ENCODE peak calls at places on chromosomes 6 and 20, in six cellular contexts. P is IMR-90, L is Peyer's patch, T is breast epithelium, W is stomach, K is heart left ventricle. R is an unnamed sample.
A peak's percentile ranks its signal among the peaks of the same experiment; 100 is the strongest.

GRCh38 chr20:39775110-39775509 is 813.0 kb downstream of the DHX35 start:
- DNase-seq in P (no peak), L (no peak), T (peak; percentile 57), W (no peak), K (peak; percentile 57), R (peak; percentile 4)

GRCh38 chr6:140567469-140567868 is 1193.0 kb upstream of the CITED2 start:
- DNase-seq in P (peak; percentile 16), L (no peak), T (no peak), W (no peak), K (no peak), R (no peak)

GRCh38 chr6:163342571-163343539 is 71.7 kb upstream of the QKI start:
- DNase-seq in P (no peak), L (no peak), T (no peak), W (no peak), K (no peak), R (no peak)

GRCh38 chr6:161273356-161273751 is 507 bp downstream of the AGPAT4 start:
- DNase-seq in P (peak; percentile 48), L (no peak), T (no peak), W (no peak), K (no peak), R (no peak)

GRCh38 chr6:49556429-49556837 is 6.0 kb downstream of the C6orf141 start:
- DNase-seq in P (peak; percentile 9), L (no peak), T (no peak), W (no peak), K (no peak), R (no peak)

GRCh38 chr6:55040102-55040848 is 134.0 kb upstream of the HCRTR2 start:
- DNase-seq in P (peak; percentile 96), L (no peak), T (no peak), W (no peak), K (no peak), R (no peak)

GRCh38 chr20:45044084-45044573 is 56.8 kb downstream of the KCNS1 start:
- DNase-seq in P (peak; percentile 86), L (no peak), T (no peak), W (no peak), K (peak; percentile 19), R (no peak)

GRCh38 chr20:2403291-2404052 is 22.8 kb downstream of the TGM6 start:
- DNase-seq in P (no peak), L (no peak), T (no peak), W (no peak), K (no peak), R (no peak)

GRCh38 chr6:2839982-2840793 is 1.5 kb downstream of the SERPINB1 start:
- DNase-seq in P (no peak), L (peak; percentile 52), T (no peak), W (no peak), K (no peak), R (no peak)

GRCh38 chr6:167734662-167735497 is 91.8 kb upstream of the AFDN start:
- DNase-seq in P (no peak), L (no peak), T (no peak), W (peak; percentile 21), K (no peak), R (no peak)

GRCh38 chr6:89311853-89312531 is 3.1 kb downstream of the GABRR2 start:
- DNase-seq in P (peak; percentile 54), L (no peak), T (peak; percentile 43), W (peak; percentile 75), K (peak; percentile 62), R (no peak)

GRCh38 chr6:165585060-165585459 is 78.0 kb downstream of the PDE10A start:
- DNase-seq in P (peak; percentile 81), L (no peak), T (no peak), W (no peak), K (no peak), R (no peak)

GRCh38 chr6:16712931-16713484 is 48.3 kb downstream of the ATXN1 start:
- DNase-seq in P (peak; percentile 95), L (no peak), T (no peak), W (no peak), K (peak; percentile 34), R (no peak)

GRCh38 chr20:10558635-10559187 is 115.1 kb downstream of the JAG1 start:
- DNase-seq in P (peak; percentile 99), L (no peak), T (no peak), W (no peak), K (no peak), R (no peak)

GRCh38 chr20:24742436-24742835 is 206.6 kb upstream of the CST7 start:
- DNase-seq in P (no peak), L (no peak), T (no peak), W (no peak), K (no peak), R (no peak)

GRCh38 chr6:54002118-54002517 is 109.1 kb upstream of the MLIP start:
- DNase-seq in P (peak; percentile 13), L (no peak), T (no peak), W (no peak), K (no peak), R (no peak)

GRCh38 chr20:44526129-44526528 is 4.3 kb upstream of the SERINC3 start:
- DNase-seq in P (peak; percentile 52), L (no peak), T (no peak), W (no peak), K (no peak), R (no peak)

GRCh38 chr6:10564975-10565374 is 43.8 kb downstream of the GCNT2 start:
- DNase-seq in P (no peak), L (no peak), T (no peak), W (no peak), K (no peak), R (no peak)

GRCh38 chr6:25301358-25301757 is 22.2 kb downstream of the CARMIL1 start:
- DNase-seq in P (no peak), L (no peak), T (no peak), W (no peak), K (no peak), R (no peak)

GRCh38 chr20:25461281-25461650 is 53.8 kb downstream of the GINS1 start:
- DNase-seq in P (no peak), L (no peak), T (no peak), W (no peak), K (no peak), R (no peak)

GRCh38 chr20:61253640-61254511 is 1.8 kb downstream of the CDH4 start:
- DNase-seq in P (peak; percentile 27), L (peak; percentile 42), T (no peak), W (no peak), K (no peak), R (no peak)

GRCh38 chr20:61253264-61253639 is 1.2 kb downstream of the CDH4 start:
- DNase-seq in P (peak; percentile 45), L (no peak), T (no peak), W (no peak), K (no peak), R (no peak)

GRCh38 chr20:61254881-61255589 is 3.0 kb downstream of the CDH4 start:
- DNase-seq in P (peak; percentile 57), L (peak; percentile 2), T (no peak), W (no peak), K (no peak), R (no peak)

GRCh38 chr20:61251529-61252393 is at the start of gene CDH4:
- DNase-seq in P (no peak), L (peak; percentile 33), T (no peak), W (no peak), K (no peak), R (no peak)

GRCh38 chr20:61252601-61253263 is 671 bp downstream of the CDH4 start:
- DNase-seq in P (peak; percentile 9), L (peak; percentile 39), T (no peak), W (no peak), K (no peak), R (no peak)
- TF ChIP-seq POLR2A in P (no peak), L (no peak), T (no peak), W (no peak), K (no peak), R (no peak)

GRCh38 chr20:57445774-57446173 is 54.6 kb downstream of the RBM38 start:
- DNase-seq in P (no peak), L (no peak), T (no peak), W (no peak), K (no peak), R (no peak)
- H3K27ac ChIP-seq in P (no peak overlapping the region), L (no peak overlapping the region), T (no peak overlapping the region), W (peak overlapping the region; percentile 86), K (peak overlapping the region; percentile 72), R (no peak overlapping the region)

DNA sequence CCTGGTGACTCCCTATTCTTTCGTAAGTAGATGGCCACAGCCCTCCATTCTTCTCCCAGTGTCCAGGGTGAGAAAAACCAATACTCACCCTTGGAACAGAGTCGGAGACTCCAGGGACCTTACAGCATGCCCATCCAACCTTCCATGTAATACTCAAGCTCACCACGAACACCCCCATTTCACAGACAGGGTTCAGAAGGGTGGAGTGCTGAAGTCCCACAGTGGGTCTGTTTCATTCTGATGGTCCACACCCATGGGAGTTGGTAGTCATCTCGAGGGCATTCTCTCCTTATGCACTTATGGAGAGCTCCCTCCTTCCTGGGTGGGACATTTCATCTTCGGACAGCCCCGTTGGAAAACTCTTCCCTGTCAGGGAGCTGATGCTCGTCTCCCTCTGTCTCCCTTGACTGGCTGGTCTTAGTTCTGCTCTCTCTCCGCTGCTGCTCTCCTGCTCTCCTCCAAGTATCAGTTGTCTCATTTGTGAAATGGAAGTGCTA is 38.9 kb downstream of the COX4I2 start:
- DNase-seq in P (no peak), L (no peak), T (no peak), W (no peak), K (no peak), R (no peak)
- H3K4me3 ChIP-seq in P (no peak overlapping the region), L (no peak overlapping the region), T (no peak overlapping the region), W (no peak overlapping the region), K (no peak overlapping the region), R (no peak overlapping the region)

GRCh38 chr20:20712474-20713243 is at the start of gene RALGAPA2:
- DNase-seq in P (peak; percentile 98), L (peak; percentile 98), T (peak; percentile 97), W (peak; percentile 97), K (peak; percentile 98), R (peak; percentile 97)
- TF ChIP-seq POLR2A in P (no peak), L (no peak), T (no peak), W (no peak), K (peak; percentile 91), R (no peak)

DNA sequence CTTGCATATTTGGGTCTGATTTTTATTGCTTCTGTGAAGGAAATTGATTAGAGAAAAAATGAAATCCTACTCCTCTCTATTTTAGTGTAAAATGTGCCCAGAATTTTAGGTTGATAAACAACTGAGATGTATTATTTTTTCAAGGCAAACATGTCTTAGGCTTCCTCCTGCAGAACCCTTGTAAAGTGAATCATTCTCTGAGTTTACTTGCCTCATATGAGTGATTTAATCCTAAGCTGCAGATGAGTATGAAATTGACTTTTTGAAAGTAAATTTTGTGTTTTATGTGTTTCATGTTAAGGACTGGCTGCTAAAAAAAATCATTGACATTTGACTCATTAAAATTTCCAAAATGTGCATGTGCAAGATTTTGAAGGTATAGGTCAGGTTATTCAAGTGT is 138.5 kb upstream of the PHACTR1 start:
- DNase-seq in P (peak; percentile 31), L (no peak), T (no peak), W (no peak), K (no peak), R (no peak)
- H3K27ac ChIP-seq in P (no peak overlapping the region), L (no peak overlapping the region), T (no peak overlapping the region), W (no peak overlapping the region), K (no peak overlapping the region), R (peak overlapping the region; percentile 67)